ENCODE peak calls at places on chromosomes 12 and 14, in five cellular contexts. G is neuronal stem cell, H is trophoblast cell, P is mesenchymal stem cell, X is H1. N is an unnamed sample.

GRCh38 chr12:72282721-72283120 is 10.6 kb downstream of the TRHDE start:
- DNase-seq in H (peak), G (no peak), X (no peak), P (peak), N (no peak)

GRCh38 chr12:127538325-127538724 is 728.6 kb upstream of the TMEM132C start:
- DNase-seq in G (no peak), P (no peak), X (no peak), H (no peak), N (peak)

GRCh38 chr14:91067186-91067585 is 6.7 kb upstream of the RPS6KA5 start:
- DNase-seq in P (no peak), G (no peak), H (no peak), X (no peak), N (no peak)

GRCh38 chr12:113195598-113195997 is 10.1 kb downstream of the RITA1 start:
- DNase-seq in X (no peak), G (no peak), P (no peak), H (no peak), N (no peak)

GRCh38 chr14:99570542-99571302 is 33.3 kb downstream of the CCDC85C start:
- DNase-seq in X (no peak), G (no peak), H (no peak), P (no peak), N (no peak)

GRCh38 chr12:11798856-11799530 is 149.5 kb downstream of the ETV6 start:
- DNase-seq in P (peak), G (no peak), H (peak), X (no peak), N (no peak)

GRCh38 chr12:77062396-77062795 is 3.0 kb downstream of the E2F7 start:
- DNase-seq in H (no peak), G (no peak), P (peak), X (no peak), N (no peak)

GRCh38 chr12:20089077-20089476 is 279.3 kb upstream of the PDE3A start:
- DNase-seq in G (no peak), P (no peak), X (no peak), H (no peak), N (no peak)

GRCh38 chr12:45409966-45410365 is 194.1 kb downstream of the ANO6 start:
- DNase-seq in X (no peak), P (no peak), G (no peak), H (peak), N (no peak)

GRCh38 chr12:94676922-94677321 is 26.6 kb upstream of the TMCC3 start:
- DNase-seq in P (no peak), X (no peak), H (peak), G (no peak), N (no peak)

GRCh38 chr14:99590746-99591555 is 13.1 kb downstream of the CCDC85C start:
- DNase-seq in G (no peak), H (no peak), X (no peak), P (peak), N (no peak)

GRCh38 chr14:22952418-22952817 is 4.5 kb downstream of the HAUS4 start:
- DNase-seq in G (no peak), P (no peak), X (no peak), H (no peak), N (no peak)

GRCh38 chr14:102774391-102775153 is 2.7 kb upstream of the TRAF3 start:
- DNase-seq in P (peak), H (peak), X (peak), G (no peak), N (peak)

GRCh38 chr12:47741340-47741703 is 16.0 kb upstream of the ENDOU start:
- DNase-seq in H (no peak), X (no peak), P (peak), G (no peak), N (no peak)

GRCh38 chr12:63302269-63302940 is 151.4 kb upstream of the AVPR1A start:
- DNase-seq in G (no peak), H (peak), P (peak), X (no peak), N (no peak)

GRCh38 chr14:23910081-23910875 is 43.3 kb upstream of the DHRS4 start:
- DNase-seq in G (peak), X (peak), P (peak), H (peak), N (peak)

GRCh38 chr12:124758266-124759200 is 105.1 kb downstream of the SCARB1 start:
- DNase-seq in X (no peak), P (no peak), G (no peak), H (no peak), N (no peak)

GRCh38 chr14:90608281-90608680 is 207.9 kb downstream of the TTC7B start:
- DNase-seq in H (no peak), X (no peak), G (no peak), P (no peak), N (no peak)

GRCh38 chr12:50764861-50765324 is 992 bp downstream of the ATF1 start:
- DNase-seq in P (peak), G (no peak), H (peak), X (no peak), N (no peak)

GRCh38 chr12:6684609-6685008 is 4.6 kb downstream of the ZNF384 start:
- DNase-seq in P (peak), H (peak), X (peak), G (peak), N (no peak)

GRCh38 chr12:51307655-51308593 is 16.1 kb downstream of the BIN2 start:
- DNase-seq in G (no peak), P (peak), H (no peak), X (no peak), N (no peak)

GRCh38 chr12:77946541-77947021 is 115.9 kb downstream of the NAV3 start:
- DNase-seq in H (peak), X (no peak), G (no peak), P (no peak), N (no peak)

GRCh38 chr12:93166891-93167307 is 210.8 kb upstream of the NUDT4 start:
- DNase-seq in X (no peak), P (no peak), H (no peak), G (no peak), N (no peak)

GRCh38 chr14:91681893-91682563 is 49.9 kb downstream of the CATSPERB start:
- DNase-seq in H (no peak), P (no peak), X (no peak), G (no peak), N (no peak)

GRCh38 chr14:72679106-72679505 is 214.8 kb downstream of the DPF3 start:
- DNase-seq in H (no peak), X (no peak), G (no peak), P (no peak), N (no peak)

GRCh38 chr14:80587096-80587724 is 354.3 kb downstream of the CEP128 start:
- DNase-seq in G (no peak), X (no peak), P (peak), H (peak), N (no peak)

GRCh38 chr14:99026471-99026870 is 245.5 kb downstream of the BCL11B start:
- DNase-seq in P (no peak), H (no peak), X (no peak), G (no peak), N (no peak)

GRCh38 chr12:127214196-127214595 is 1052.8 kb upstream of the TMEM132C start:
- DNase-seq in H (no peak), X (no peak), G (no peak), P (no peak), N (no peak)

GRCh38 chr14:78567343-78567742 is 397.2 kb downstream of the NRXN3 start:
- DNase-seq in P (peak), H (no peak), G (no peak), X (no peak), N (no peak)

GRCh38 chr14:60349663-60350365 is 100.8 kb downstream of the PPM1A start:
- DNase-seq in H (peak), G (no peak), P (peak), X (peak), N (peak)

GRCh38 chr12:113424915-113425823 is 3.0 kb downstream of the SDSL start:
- DNase-seq in X (peak), P (peak), G (peak), H (peak), N (peak)

GRCh38 chr14:74503973-74504335 is 10.4 kb downstream of the ISCA2 start:
- DNase-seq in X (no peak), H (no peak), P (no peak), G (no peak), N (no peak)

GRCh38 chr14:26008290-26008689 is 589.5 kb downstream of the NOVA1 start:
- DNase-seq in X (no peak), G (no peak), P (no peak), H (no peak), N (peak)

GRCh38 chr14:20973501-20973900 is 16.3 kb upstream of the METTL17 start:
- DNase-seq in H (peak), P (no peak), G (no peak), X (no peak), N (no peak)

GRCh38 chr14:20970983-20971704 is 15.9 kb downstream of the RNASE2 start:
- DNase-seq in P (peak), X (peak), H (peak), G (peak), N (peak)

GRCh38 chr14:20978687-20979086 is 11.1 kb upstream of the METTL17 start:
- DNase-seq in P (no peak), G (no peak), X (no peak), H (no peak), N (no peak)

GRCh38 chr14:20971705-20972021 is 16.4 kb downstream of the RNASE2 start:
- DNase-seq in X (no peak), P (no peak), H (no peak), G (no peak), N (no peak)

GRCh38 chr14:20976291-20976690 is 13.5 kb upstream of the METTL17 start:
- DNase-seq in H (no peak), G (no peak), X (no peak), P (no peak), N (no peak)
- H2BK12ac ChIP-seq in H (no peak), G (no peak), X (no peak), P (no peak), N (no peak)

DNA sequence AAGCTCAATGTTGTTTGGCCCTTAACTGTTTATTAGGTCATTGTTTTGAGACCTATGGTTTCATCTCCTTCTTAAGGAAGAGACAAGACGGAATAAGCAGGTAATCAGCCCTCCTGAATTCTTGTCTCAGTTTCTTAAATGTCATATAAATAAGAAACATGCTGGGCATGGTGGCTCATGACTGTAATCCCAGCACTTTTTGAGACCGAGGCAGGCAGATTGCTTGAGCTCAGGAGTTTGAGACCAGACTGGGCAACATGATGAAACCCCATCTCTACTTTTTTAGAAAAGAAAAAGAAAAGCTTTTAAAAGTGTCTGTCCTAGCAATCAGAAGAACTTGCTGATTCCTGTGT is 5.1 kb downstream of the MTRFR start:
- DNase-seq in G (no peak), X (no peak), H (no peak), P (no peak), N (no peak)
- H3K4me2 ChIP-seq in G (no peak), X (no peak), H (no peak), P (no peak), N (no peak)

DNA sequence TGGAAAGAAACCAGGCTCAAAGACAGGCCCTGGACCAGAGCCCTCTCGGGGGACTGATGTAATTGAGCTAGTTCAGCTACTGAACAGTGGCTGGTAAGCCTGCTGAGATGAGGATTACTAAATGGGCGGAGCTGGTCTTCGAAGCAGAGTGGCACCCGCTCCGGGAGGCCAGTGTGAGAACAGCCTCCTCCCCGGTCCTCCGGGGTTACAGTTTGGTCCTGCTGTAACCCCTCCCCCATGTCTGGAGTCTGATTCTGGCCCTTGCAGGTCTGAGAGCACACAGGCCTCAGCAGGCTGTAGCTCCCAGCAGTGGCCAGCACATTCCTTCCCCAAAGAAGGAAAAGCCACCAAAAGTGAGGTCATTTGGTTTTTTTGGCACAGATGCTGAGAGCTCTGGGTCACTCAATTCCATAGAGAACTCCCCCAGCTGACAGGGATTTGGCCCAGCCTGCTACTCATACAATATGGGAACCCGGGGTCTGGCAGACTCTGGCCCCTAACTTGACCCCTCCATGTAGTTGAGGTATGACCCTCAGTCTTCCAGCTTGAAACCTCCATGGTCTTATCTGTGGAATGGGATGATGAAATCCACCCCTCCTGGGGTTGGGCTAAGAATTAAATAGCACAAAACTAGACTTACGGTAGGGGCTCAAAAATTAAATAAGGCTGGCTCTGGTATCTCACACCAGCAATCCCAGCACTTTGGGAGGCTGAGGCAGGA is 39.0 kb downstream of the ACTN1 start:
- DNase-seq in X (no peak), H (peak), G (no peak), P (peak), N (no peak)
- H3K18ac ChIP-seq in X (no peak), H (no peak), G (peak), P (peak), N (no peak)

GRCh38 chr14:104294983-104295680 is 156.7 kb downstream of the KIF26A start:
- DNase-seq in G (no peak), X (no peak), P (no peak), H (no peak), N (peak)

GRCh38 chr14:104292084-104292970 is 153.9 kb downstream of the KIF26A start:
- DNase-seq in G (no peak), H (no peak), P (no peak), X (no peak), N (peak)

GRCh38 chr14:104293231-104293841 is 154.9 kb downstream of the KIF26A start:
- DNase-seq in G (no peak), P (no peak), X (no peak), H (no peak), N (peak)

GRCh38 chr14:104294628-104294982 is 156.2 kb downstream of the KIF26A start:
- DNase-seq in H (peak), P (no peak), G (no peak), X (no peak), N (no peak)

DNA sequence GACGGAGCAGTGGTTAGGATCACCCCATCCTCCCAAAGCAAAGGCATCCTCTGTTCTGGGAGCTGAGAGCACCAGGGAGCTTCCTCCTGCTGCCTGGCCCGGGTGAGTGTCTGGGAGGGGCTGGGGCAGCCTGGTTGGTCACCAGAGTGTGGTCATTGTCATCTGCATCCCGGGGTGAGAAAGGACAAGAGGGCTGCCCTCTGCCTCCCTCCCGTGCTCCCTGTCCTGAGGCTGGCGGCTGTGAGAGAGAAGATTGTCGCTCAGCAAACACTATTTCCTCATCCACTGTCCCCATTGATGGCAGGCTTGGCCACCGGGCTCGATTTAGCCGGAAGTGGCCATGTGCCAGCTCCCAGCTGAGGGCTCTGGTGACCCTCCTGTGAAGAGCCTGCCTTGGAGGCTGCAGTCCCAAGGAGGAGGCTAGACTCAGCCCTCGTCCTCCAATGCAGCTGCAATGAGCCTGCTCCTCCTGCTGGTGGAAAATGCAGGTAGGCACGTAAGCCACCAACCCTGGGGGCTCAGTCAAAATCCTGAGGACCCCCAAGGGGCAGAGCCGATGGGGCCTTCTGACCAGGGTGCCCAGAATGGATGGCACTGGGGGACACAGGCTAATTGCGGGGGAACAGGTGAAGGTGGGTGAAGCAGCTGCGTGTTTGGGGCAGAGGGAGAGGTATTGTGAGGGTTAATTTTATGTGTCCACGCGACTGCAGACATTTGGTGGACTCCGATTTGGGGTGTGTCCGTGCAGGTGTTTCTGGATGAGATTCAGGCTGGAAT is 155.7 kb downstream of the KIF26A start:
- DNase-seq in H (no peak), X (no peak), P (no peak), G (no peak), N (peak)
- H2BK12ac ChIP-seq in H (no peak), X (peak), P (no peak), G (peak), N (no peak)

DNA sequence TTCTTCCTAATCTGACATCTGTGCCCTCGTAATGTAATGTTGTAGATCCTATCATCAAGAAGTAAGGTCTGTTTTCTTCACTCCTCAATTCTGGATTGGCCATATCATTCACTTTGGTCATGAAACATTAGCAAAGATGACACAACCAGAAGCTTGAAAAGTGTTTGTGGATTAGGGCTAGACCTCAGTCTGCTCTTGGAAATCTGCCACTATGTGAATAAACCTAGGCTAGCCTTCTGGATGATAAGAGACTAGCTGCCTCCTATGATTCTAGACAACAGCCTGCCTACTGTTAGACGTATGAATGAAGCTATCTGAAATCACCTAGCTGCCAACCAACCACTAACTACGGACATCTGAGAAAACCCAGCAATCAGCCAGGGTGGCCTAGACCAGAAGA is 38.7 kb upstream of the LYZ start:
- DNase-seq in H (no peak), P (no peak), G (no peak), X (no peak), N (no peak)
- H3K4me2 ChIP-seq in H (no peak), P (no peak), G (no peak), X (no peak), N (no peak)

GRCh38 chr14:64704145-64704742 is at the start of gene PLEKHG3:
- DNase-seq in G (peak), X (peak), P (peak), H (peak), N (peak)

GRCh38 chr14:64704743-64705405 is 650 bp downstream of the PLEKHG3 start:
- DNase-seq in H (peak), P (peak), G (no peak), X (peak), N (no peak)

GRCh38 chr14:64701660-64702059 is 2.6 kb upstream of the PLEKHG3 start:
- DNase-seq in X (no peak), P (no peak), G (no peak), H (no peak), N (no peak)

GRCh38 chr14:64702493-64703392 is 1.5 kb upstream of the PLEKHG3 start:
- DNase-seq in P (no peak), G (no peak), X (peak), H (peak), N (peak)

DNA sequence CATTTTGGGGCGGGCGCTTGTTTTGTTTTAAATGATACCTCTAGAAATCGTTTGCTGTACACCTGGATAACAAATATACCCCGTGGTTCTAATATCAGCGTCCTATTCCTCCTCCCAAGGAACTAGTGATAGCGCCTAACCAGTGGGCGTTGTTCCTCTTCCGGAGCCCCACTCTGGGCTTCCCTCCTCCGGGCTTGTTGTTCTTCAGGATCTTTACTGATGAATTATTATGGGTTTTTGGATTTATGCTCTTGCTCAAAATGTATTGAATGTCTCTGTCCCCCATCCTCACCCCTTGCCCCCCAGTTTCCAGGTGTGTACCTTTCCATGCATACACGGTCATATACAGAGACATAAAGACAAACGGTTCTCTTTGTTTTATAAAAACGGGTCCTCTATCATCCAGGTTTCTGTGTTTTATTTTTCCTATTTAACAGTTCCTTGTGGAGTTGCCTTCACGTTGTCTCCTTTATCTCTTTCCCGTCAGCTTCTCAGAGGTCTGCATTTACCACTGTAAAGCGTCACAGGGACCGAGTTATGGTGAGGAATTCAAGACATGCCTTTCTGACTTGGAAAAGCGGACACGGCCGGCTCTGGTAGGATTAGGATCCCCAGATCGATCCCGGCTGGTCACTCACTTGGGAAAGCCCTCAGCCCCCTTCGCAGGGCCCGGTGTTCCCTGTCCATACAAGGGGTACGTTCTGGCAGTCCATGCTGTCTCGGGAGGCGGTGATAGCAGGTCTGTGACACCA is 655 bp upstream of the PLEKHG3 start:
- DNase-seq in G (no peak), H (peak), P (peak), X (no peak), N (peak)
- H3K18ac ChIP-seq in G (peak), H (peak), P (peak), X (peak), N (peak)

GRCh38 chr14:65134651-65135579 is 32.6 kb upstream of the MAX start:
- DNase-seq in G (no peak), X (no peak), H (no peak), P (no peak), N (no peak)
- H2BK12ac ChIP-seq in G (no peak), X (no peak), H (no peak), P (no peak), N (no peak)